ENCODE peak calls at places on chromosome 14, in four cellular contexts. M, J, I and L are unnamed samples.

GRCh38 chr14:69620211-69620611 is 8.8 kb downstream of the SUSD6 start:
- DNase-seq in M (no peak), I (no peak), J (no peak), L (no peak)

GRCh38 chr14:21044106-21044618 is 2.0 kb downstream of the RNASE7 start:
- DNase-seq in M (no peak), I (no peak), J (no peak), L (no peak)

GRCh38 chr14:104678346-104678745 is 11.1 kb upstream of the INF2 start:
- DNase-seq in J (no peak), M (no peak), I (no peak), L (peak)

GRCh38 chr14:74571901-74572828 is 39.9 kb downstream of the LTBP2 start:
- DNase-seq in J (no peak), M (no peak), I (no peak), L (peak)

GRCh38 chr14:55381040-55381439 is 30.6 kb downstream of the ATG14 start:
- DNase-seq in I (no peak), M (no peak), J (no peak), L (no peak)

GRCh38 chr14:104976198-104977007 is 1.8 kb downstream of the AHNAK2 start:
- DNase-seq in I (no peak), M (peak), J (peak), L (peak)

GRCh38 chr14:76514599-76514998 is 138.7 kb downstream of the ESRRB start:
- DNase-seq in M (no peak), I (peak), J (no peak), L (peak)

GRCh38 chr14:58873228-58873953 is 235.6 kb downstream of the DACT1 start:
- DNase-seq in J (peak), I (no peak), M (no peak), L (no peak)

GRCh38 chr14:20469890-20470858 is 968 bp downstream of the PNP start:
- DNase-seq in J (no peak), M (peak), I (no peak), L (peak)

GRCh38 chr14:22387776-22388241 is 201.2 kb downstream of the DAD1 start:
- DNase-seq in J (no peak), M (no peak), I (no peak), L (no peak)

GRCh38 chr14:72196237-72196636 is 264.0 kb downstream of the RGS6 start:
- DNase-seq in M (no peak), I (no peak), J (no peak), L (no peak)

GRCh38 chr14:91228112-91229004 is 16.1 kb downstream of the GPR68 start:
- DNase-seq in I (no peak), J (no peak), M (peak), L (peak)

GRCh38 chr14:97138801-97139200 is 341.6 kb downstream of the VRK1 start:
- DNase-seq in J (no peak), I (no peak), M (no peak), L (no peak)

GRCh38 chr14:77083082-77083481 is 15.0 kb upstream of the CIPC start:
- DNase-seq in M (no peak), I (no peak), J (no peak), L (no peak)

GRCh38 chr14:105330491-105330895 is 15.9 kb downstream of the PACS2 start:
- DNase-seq in I (no peak), M (no peak), J (peak), L (peak)

GRCh38 chr14:92253381-92253894 is 69.5 kb upstream of the SLC24A4 start:
- DNase-seq in J (no peak), I (no peak), M (no peak), L (no peak)

GRCh38 chr14:57957441-57957840 is 91.5 kb upstream of the SLC35F4 start:
- DNase-seq in J (no peak), M (no peak), I (no peak), L (no peak)

GRCh38 chr14:98919431-98919830 is 352.6 kb downstream of the BCL11B start:
- DNase-seq in M (no peak), I (no peak), J (no peak), L (no peak)

GRCh38 chr14:94269156-94269555 is 23.9 kb downstream of the SERPINA10 start:
- DNase-seq in M (no peak), I (no peak), J (no peak), L (no peak)

GRCh38 chr14:49461529-49462401 is 124.4 kb downstream of the RPS29 start:
- DNase-seq in J (no peak), M (peak), I (peak), L (peak)

GRCh38 chr14:68796418-68797101 is 3.7 kb upstream of the ZFP36L1 start:
- DNase-seq in J (no peak), I (no peak), M (peak), L (no peak)

GRCh38 chr14:74852922-74853530 is 22.9 kb downstream of the PROX2 start:
- DNase-seq in J (no peak), I (no peak), M (no peak), L (peak)

GRCh38 chr14:96126339-96126770 is 78.3 kb upstream of the BDKRB2 start:
- DNase-seq in M (no peak), I (no peak), J (no peak), L (no peak)

GRCh38 chr14:28142400-28143015 is 624.1 kb upstream of the FOXG1 start:
- DNase-seq in M (no peak), J (no peak), I (peak), L (peak)

GRCh38 chr14:69333791-69334337 is 64.2 kb downstream of the ERH start:
- DNase-seq in I (no peak), J (no peak), M (no peak), L (no peak)

GRCh38 chr14:91891721-91892220 is 24.4 kb upstream of the TC2N start:
- DNase-seq in I (no peak), J (no peak), M (no peak), L (no peak)

GRCh38 chr14:89921346-89921745 is 33.2 kb downstream of the EFCAB11 start:
- DNase-seq in M (no peak), I (no peak), J (no peak), L (peak)

GRCh38 chr14:64581817-64582216 is 32.1 kb downstream of the PPP1R36 start:
- DNase-seq in I (no peak), M (no peak), J (no peak), L (no peak)